ENCODE peak calls at places on chromosomes 7 and 10, in ten cellular contexts. Q is dorsolateral prefrontal cortex, B is neural progenitor cell, J is tibial artery, C is pancreas, W is A673, V is cardiac muscle cell, S is breast epithelium, N is MM.1S, L is brain microvascular endothelial cell. X is an unnamed sample.

GRCh38 chr10:8663131-8663530 is 608.6 kb downstream of the GATA3 start:
- DNase-seq in B (no peak), W (no peak), Q (no peak), V (no peak), S (no peak), L (no peak), J (no peak), C (no peak), N (no peak), X (no peak)

GRCh38 chr10:117441812-117442443 is 66.7 kb upstream of the PDZD8 start:
- DNase-seq in W (no peak), Q (no peak), S (no peak), J (peak), C (no peak), V (peak), B (no peak), L (no peak), N (no peak), X (no peak)

GRCh38 chr10:44759122-44759521 is 152.0 kb upstream of the TMEM72 start:
- DNase-seq in Q (no peak), W (no peak), L (no peak), N (no peak), B (no peak), C (no peak), V (no peak), J (no peak), S (no peak), X (no peak)

GRCh38 chr7:31688347-31688746 is 1.3 kb downstream of the PPP1R17 start:
- DNase-seq in N (no peak), L (no peak), W (no peak), J (no peak), C (no peak), B (no peak), V (no peak), S (no peak), Q (no peak), X (no peak)

GRCh38 chr10:69061305-69062161 is 26.4 kb upstream of the SRGN start:
- DNase-seq in C (peak), L (peak), S (peak), W (no peak), Q (no peak), B (no peak), J (peak), N (no peak), V (peak), X (peak)

GRCh38 chr10:87860156-87860795 is 3.1 kb downstream of the KLLN start:
- DNase-seq in B (peak), J (peak), S (no peak), C (no peak), L (peak), Q (no peak), V (peak), W (peak), N (peak), X (no peak)

GRCh38 chr10:37734971-37735370 is 122.4 kb downstream of the ZNF248 start:
- DNase-seq in Q (no peak), N (no peak), S (no peak), J (no peak), W (no peak), L (peak), V (no peak), B (no peak), C (no peak), X (no peak)

GRCh38 chr7:19215421-19215820 is 70.2 kb upstream of the FERD3L start:
- DNase-seq in C (no peak), S (no peak), V (peak), B (peak), L (peak), Q (no peak), J (no peak), N (peak), W (peak), X (no peak)

GRCh38 chr7:18788026-18788425 is 292.5 kb downstream of the HDAC9 start:
- DNase-seq in V (no peak), W (peak), Q (no peak), J (no peak), L (no peak), B (no peak), C (no peak), N (no peak), S (no peak), X (no peak)

GRCh38 chr10:21904930-21905329 is 98.6 kb downstream of the DNAJC1 start:
- DNase-seq in B (no peak), C (no peak), Q (no peak), L (no peak), J (no peak), V (no peak), W (no peak), N (no peak), S (no peak), X (no peak)

GRCh38 chr10:48192916-48193450 is 81.5 kb downstream of the FRMPD2 start:
- DNase-seq in Q (no peak), J (no peak), C (no peak), B (no peak), V (no peak), N (no peak), L (no peak), S (no peak), W (no peak), X (no peak)

GRCh38 chr7:3453398-3453797 is 152.3 kb downstream of the SDK1 start:
- DNase-seq in W (no peak), S (no peak), Q (no peak), J (no peak), L (no peak), C (no peak), V (no peak), N (no peak), B (peak), X (no peak)

GRCh38 chr10:130401860-130402765 is 265.9 kb downstream of the GLRX3 start:
- DNase-seq in B (no peak), W (no peak), L (no peak), J (no peak), C (no peak), V (no peak), Q (no peak), S (no peak), N (no peak), X (no peak)

GRCh38 chr10:104683567-104683966 is 42.5 kb downstream of the SORCS3 start:
- DNase-seq in V (no peak), B (no peak), S (no peak), W (no peak), J (no peak), L (no peak), C (no peak), Q (peak), N (no peak), X (no peak)

GRCh38 chr7:55158541-55158940 is 139.7 kb downstream of the EGFR start:
- DNase-seq in S (no peak), L (peak), W (no peak), C (no peak), Q (no peak), J (no peak), N (no peak), B (no peak), V (no peak), X (no peak)

GRCh38 chr7:3560495-3560894 is 259.4 kb downstream of the SDK1 start:
- DNase-seq in W (no peak), L (no peak), S (no peak), N (no peak), Q (no peak), V (no peak), B (no peak), J (no peak), C (no peak), X (no peak)

GRCh38 chr7:159027803-159028455 is 116.7 kb downstream of the VIPR2 start:
- DNase-seq in V (no peak), N (no peak), C (no peak), J (peak), W (no peak), S (peak), B (peak), Q (no peak), L (no peak), X (no peak)

GRCh38 chr7:74479066-74479781 is 25.5 kb downstream of the GTF2IRD1 start:
- DNase-seq in C (peak), B (no peak), J (peak), Q (no peak), N (no peak), W (no peak), S (no peak), V (peak), L (peak), X (no peak)

GRCh38 chr10:80655898-80656297 is 118.2 kb downstream of the SH2D4B start:
- DNase-seq in V (no peak), C (no peak), L (no peak), Q (no peak), S (no peak), J (no peak), N (no peak), W (no peak), B (no peak), X (no peak)

GRCh38 chr7:33744293-33744692 is 161.0 kb upstream of the BMPER start:
- DNase-seq in L (no peak), S (no peak), V (peak), J (no peak), Q (no peak), N (peak), C (no peak), W (peak), B (peak), X (no peak)

GRCh38 chr10:29412452-29413004 is 123.7 kb downstream of the LYZL1 start:
- DNase-seq in C (no peak), N (no peak), Q (no peak), S (no peak), J (no peak), W (peak), L (no peak), V (peak), B (no peak), X (no peak)

GRCh38 chr10:115409347-115409746 is 316.2 kb downstream of the ATRNL1 start:
- DNase-seq in N (no peak), L (no peak), C (no peak), V (no peak), W (no peak), B (no peak), J (no peak), Q (no peak), S (no peak), X (no peak)

GRCh38 chr7:40572810-40573470 is 438.1 kb downstream of the SUGCT start:
- DNase-seq in B (no peak), J (no peak), Q (no peak), C (no peak), L (peak), V (peak), S (no peak), N (no peak), W (no peak), X (no peak)

GRCh38 chr7:149436358-149436757 is 24.5 kb downstream of the ZNF777 start:
- DNase-seq in V (no peak), Q (no peak), J (no peak), C (no peak), S (no peak), B (no peak), L (no peak), W (no peak), N (no peak), X (no peak)

GRCh38 chr7:157416011-157416410 is 79.2 kb downstream of the DNAJB6 start:
- DNase-seq in L (no peak), C (no peak), Q (no peak), S (no peak), B (no peak), V (no peak), J (no peak), W (no peak), N (no peak), X (no peak)

GRCh38 chr10:91349381-91349780 is 60.8 kb upstream of the HECTD2 start:
- DNase-seq in Q (no peak), S (peak), J (peak), B (no peak), V (peak), N (no peak), C (peak), L (peak), W (peak), X (no peak)

GRCh38 chr10:70892631-70893030 is 4.3 kb upstream of the PCBD1 start:
- DNase-seq in Q (no peak), B (no peak), S (no peak), L (no peak), W (no peak), V (no peak), J (no peak), C (no peak), N (no peak), X (no peak)

GRCh38 chr10:93199221-93199681 is 125.6 kb downstream of the CYP26A1 start:
- DNase-seq in B (peak), J (peak), V (peak), S (peak), L (peak), N (no peak), C (peak), W (peak), Q (peak), X (no peak)

GRCh38 chr10:88707429-88708110 is 1.5 kb downstream of the LIPK start:
- DNase-seq in V (peak), J (no peak), B (no peak), L (peak), N (no peak), Q (no peak), C (no peak), W (peak), S (no peak), X (no peak)

GRCh38 chr10:71627956-71628355 is 91.6 kb downstream of the C10orf105 start:
- DNase-seq in Q (no peak), S (no peak), B (no peak), V (no peak), J (no peak), C (no peak), W (no peak), N (no peak), L (no peak), X (no peak)

GRCh38 chr7:21125297-21125696 is 302.6 kb upstream of the SP4 start:
- DNase-seq in Q (no peak), B (no peak), N (no peak), S (no peak), J (no peak), W (no peak), C (no peak), L (no peak), V (no peak), X (no peak)

GRCh38 chr10:11212285-11212684 is 194.6 kb downstream of the CELF2 start:
- DNase-seq in C (no peak), J (no peak), L (no peak), V (no peak), B (no peak), Q (no peak), N (no peak), W (no peak), S (no peak), X (no peak)

GRCh38 chr7:75961194-75961593 is 33.2 kb downstream of the TMEM120A start:
- DNase-seq in B (peak), W (no peak), V (no peak), S (no peak), J (no peak), L (no peak), N (no peak), Q (no peak), C (no peak), X (no peak)
- TF ChIP-seq CTCF in B (peak), W (no peak), V (peak), S (no peak), J (no peak), L (peak), N (no peak), Q (no peak), C (no peak), X (no peak)

GRCh38 chr7:116315293-116315692 is 105.0 kb downstream of the TES start:
- DNase-seq in S (no peak), J (no peak), L (peak), B (peak), Q (no peak), W (no peak), N (no peak), C (no peak), V (no peak), X (no peak)
- H3K27ac ChIP-seq in S (no peak), J (peak), L (peak), B (no peak), Q (no peak), W (peak), N (no peak), C (no peak), V (no peak), X (no peak)

GRCh38 chr10:100562806-100563293 is 27.1 kb downstream of the HIF1AN start:
- DNase-seq in L (peak), Q (no peak), C (peak), S (no peak), J (no peak), V (peak), N (no peak), B (peak), W (peak), X (no peak)
- TF ChIP-seq CTCF in L (peak), Q (peak), C (no peak), S (no peak), J (no peak), V (peak), N (peak), B (peak), W (peak), X (no peak)

DNA sequence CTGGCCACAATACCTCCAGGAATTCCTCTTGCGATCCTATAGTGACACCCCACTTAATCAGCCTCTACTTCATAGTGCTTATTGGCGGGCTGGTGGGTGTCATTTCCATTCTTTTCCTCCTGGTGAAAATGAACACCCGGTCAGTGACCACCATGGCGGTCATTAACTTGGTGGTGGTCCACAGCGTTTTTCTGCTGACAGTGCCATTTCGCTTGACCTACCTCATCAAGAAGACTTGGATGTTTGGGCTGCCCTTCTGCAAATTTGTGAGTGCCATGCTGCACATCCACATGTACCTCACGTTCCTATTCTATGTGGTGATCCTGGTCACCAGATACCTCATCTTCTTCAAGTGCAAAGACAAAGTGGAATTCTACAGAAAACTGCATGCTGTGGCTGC is 56.8 kb downstream of the GPR141 start:
- DNase-seq in S (no peak), L (no peak), V (no peak), J (no peak), W (no peak), Q (no peak), N (no peak), B (no peak), C (no peak), X (no peak)
- H3K27ac ChIP-seq in S (no peak), L (no peak), V (no peak), J (no peak), W (no peak), Q (no peak), N (no peak), B (no peak), C (no peak), X (no peak)

GRCh38 chr10:97169911-97170693 is 15.7 kb downstream of the SLIT1 start:
- DNase-seq in B (no peak), W (no peak), N (no peak), V (no peak), S (peak), L (no peak), C (peak), Q (no peak), J (no peak), X (no peak)
- TF ChIP-seq CTCF in B (no peak), W (no peak), N (no peak), V (no peak), S (no peak), L (no peak), C (no peak), Q (no peak), J (no peak), X (no peak)

X was measured in CD4-positive, alpha-beta T cell.